ENCODE peak calls at places on chromosomes 6 and 20, in eight cellular contexts. J is heart right ventricle, T is hepatocyte, W is pancreas, V is HCT116, G is psoas muscle, P is right lobe of liver, U is keratinocyte. X is an unnamed sample.

GRCh38 chr6:55397986-55398385 is 70.7 kb downstream of the GFRAL start:
- DNase-seq in P (no peak), J (no peak), V (no peak), W (no peak), U (no peak), G (no peak), T (no peak), X (no peak)

GRCh38 chr6:80566361-80566760 is 459.9 kb downstream of the BCKDHB start:
- DNase-seq in P (no peak), U (no peak), W (no peak), V (no peak), J (no peak), G (no peak), T (no peak), X (no peak)

GRCh38 chr20:59831901-59832240 is 101.6 kb downstream of the SYCP2 start:
- DNase-seq in U (no peak), G (no peak), J (no peak), T (peak), P (no peak), V (no peak), W (no peak), X (no peak)

GRCh38 chr20:38806855-38807655 is 1.6 kb downstream of the PPP1R16B start:
- DNase-seq in P (no peak), T (no peak), U (no peak), V (no peak), J (no peak), G (no peak), W (no peak), X (no peak)

GRCh38 chr6:63424636-63425035 is 104.9 kb upstream of the LGSN start:
- DNase-seq in U (no peak), W (no peak), G (no peak), T (no peak), V (no peak), J (no peak), P (no peak), X (no peak)

GRCh38 chr6:159948199-159948598 is 20.7 kb upstream of the IGF2R start:
- DNase-seq in P (no peak), J (no peak), U (no peak), T (no peak), V (no peak), W (no peak), G (no peak), X (no peak)

GRCh38 chr6:140346461-140346860 is 972.0 kb upstream of the CITED2 start:
- DNase-seq in P (no peak), G (no peak), V (no peak), J (no peak), U (no peak), W (no peak), T (no peak), X (no peak)

GRCh38 chr6:42236680-42237473 is 19.2 kb upstream of the MRPS10 start:
- DNase-seq in V (no peak), G (no peak), J (no peak), P (no peak), W (no peak), T (no peak), U (no peak), X (no peak)

GRCh38 chr6:43776799-43777776 is 7.1 kb downstream of the VEGFA start:
- DNase-seq in P (no peak), V (no peak), U (no peak), J (no peak), T (no peak), W (peak), G (peak), X (no peak)

GRCh38 chr20:1310087-1310486 is 18.9 kb downstream of the SDCBP2 start:
- DNase-seq in J (no peak), U (no peak), P (no peak), V (no peak), W (no peak), T (no peak), G (no peak), X (peak)

GRCh38 chr6:3022765-3023662 is 23.3 kb downstream of the NQO2 start:
- DNase-seq in P (no peak), J (peak), V (no peak), U (no peak), T (no peak), W (no peak), G (peak), X (no peak)

GRCh38 chr6:89432875-89433636 is at the start of gene ANKRD6:
- DNase-seq in W (peak), T (peak), G (peak), P (peak), U (no peak), J (peak), V (peak), X (peak)

GRCh38 chr6:112252571-112253504 is 1.5 kb downstream of the LAMA4 start:
- DNase-seq in U (no peak), T (no peak), W (no peak), P (no peak), G (no peak), V (no peak), J (peak), X (no peak)

GRCh38 chr20:22556565-22557056 is 27.8 kb downstream of the FOXA2 start:
- DNase-seq in W (no peak), U (no peak), J (no peak), V (no peak), T (no peak), G (no peak), P (no peak), X (no peak)

GRCh38 chr6:11685411-11686093 is 93.1 kb downstream of the ADTRP start:
- DNase-seq in G (no peak), T (peak), V (peak), P (no peak), U (peak), W (no peak), J (no peak), X (no peak)

GRCh38 chr6:161418458-161418945 is 144.6 kb upstream of the AGPAT4 start:
- DNase-seq in W (peak), V (peak), U (no peak), G (no peak), P (no peak), J (peak), T (peak), X (no peak)

GRCh38 chr20:23078351-23078993 is 7.7 kb downstream of the CD93 start:
- DNase-seq in T (no peak), V (no peak), W (no peak), U (no peak), G (no peak), P (no peak), J (no peak), X (no peak)

GRCh38 chr6:27863962-27864905 is 48.0 kb downstream of the OR2B2 start:
- DNase-seq in G (no peak), U (no peak), T (no peak), W (no peak), J (no peak), P (no peak), V (no peak), X (no peak)

GRCh38 chr6:99192561-99192960 is 156.9 kb downstream of the FAXC start:
- DNase-seq in G (no peak), U (no peak), T (no peak), J (no peak), W (no peak), P (no peak), V (no peak), X (no peak)

DNA sequence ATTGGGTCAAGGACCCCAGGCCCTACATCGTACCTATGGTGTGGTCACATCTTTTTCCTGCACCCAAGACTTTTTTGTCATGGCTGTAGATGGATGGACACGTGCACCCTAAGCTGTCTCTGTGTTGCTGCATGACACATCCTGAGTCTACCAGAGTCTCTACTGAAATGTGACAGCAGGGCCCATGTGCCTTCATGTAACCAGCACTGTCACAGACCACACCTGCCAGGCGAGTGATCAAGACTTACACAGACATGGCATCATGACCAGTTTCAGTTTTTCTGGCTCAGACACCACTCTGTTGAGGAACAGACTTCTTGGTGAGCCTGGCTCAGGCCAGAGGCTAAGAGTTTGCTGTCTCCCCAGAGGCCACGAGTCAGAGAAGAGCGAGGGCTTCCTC is 7.6 kb downstream of the PRND start:
- DNase-seq in W (no peak), V (no peak), T (no peak), P (no peak), U (no peak), G (no peak), J (no peak), X (no peak)
- H3K27ac ChIP-seq in W (no peak), V (no peak), T (no peak), P (no peak), U (no peak), G (no peak), J (no peak), X (no peak)

DNA sequence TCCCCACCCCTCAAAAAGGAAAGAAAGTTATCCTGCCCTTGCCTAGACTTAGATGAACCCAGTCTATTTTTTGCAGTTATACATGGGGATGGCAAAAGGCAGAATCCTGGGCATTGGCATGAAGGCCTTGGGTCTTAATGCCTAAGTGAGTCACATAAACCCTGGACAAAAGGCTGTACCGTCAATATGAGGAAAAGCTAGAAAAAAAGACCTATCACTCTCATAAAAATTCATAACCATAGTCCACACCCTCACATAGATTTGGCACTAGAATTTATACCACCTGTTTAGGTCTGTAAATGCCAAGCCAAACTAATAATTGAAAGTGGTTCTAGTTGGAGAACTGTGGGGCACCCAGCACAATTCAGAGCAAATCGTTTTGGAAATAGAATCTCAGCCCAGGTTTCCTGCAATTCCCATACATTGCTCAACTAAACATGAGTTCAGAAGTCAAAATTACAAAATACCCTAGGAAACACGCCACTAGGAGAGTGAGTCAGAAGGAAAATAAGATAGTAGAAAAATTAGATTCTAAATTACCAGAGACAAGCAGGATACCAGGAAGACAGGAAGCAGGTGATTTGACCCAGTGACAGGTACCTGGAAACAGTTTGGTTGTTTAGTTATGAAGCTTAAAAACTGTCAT is 70.4 kb upstream of the FUCA2 start:
- DNase-seq in V (no peak), T (peak), U (no peak), J (no peak), G (no peak), W (no peak), P (no peak), X (no peak)
- H3K27ac ChIP-seq in V (no peak), T (peak), U (no peak), J (no peak), G (no peak), W (no peak), P (no peak), X (no peak)

GRCh38 chr6:151313060-151313459 is 73.3 kb downstream of the AKAP12 start:
- DNase-seq in P (no peak), G (no peak), U (no peak), T (peak), J (no peak), V (no peak), W (peak), X (no peak)
- H3K27ac ChIP-seq in P (no peak), G (no peak), U (no peak), T (peak), J (no peak), V (no peak), W (no peak), X (no peak)

GRCh38 chr20:64035066-64035932 is 683 bp upstream of the C20orf204 start:
- DNase-seq in J (no peak), W (no peak), T (no peak), U (no peak), G (no peak), V (no peak), P (no peak), X (no peak)
- H3K27ac ChIP-seq in J (no peak), W (no peak), T (no peak), U (no peak), G (no peak), V (no peak), P (no peak), X (no peak)